ENCODE peak calls at places on chromosomes 12 and 14, in six cellular contexts. Q, I, P, C, L and O are unnamed samples.

GRCh38 chr12:49552014-49552413 is 13.2 kb downstream of the KCNH3 start:
- DNase-seq in Q (no peak), L (no peak), I (no peak), C (no peak), P (no peak), O (peak)

GRCh38 chr12:64730585-64730964 is 28.6 kb downstream of the GNS start:
- DNase-seq in I (no peak), P (no peak), Q (no peak), L (no peak), C (no peak), O (peak)

GRCh38 chr14:70904376-70904775 is 2.9 kb upstream of the PCNX1 start:
- DNase-seq in I (no peak), Q (no peak), L (no peak), C (no peak), P (no peak), O (no peak)

GRCh38 chr12:42468341-42468821 is 121.2 kb downstream of the PRICKLE1 start:
- DNase-seq in L (no peak), I (peak), C (no peak), Q (no peak), P (no peak), O (no peak)

GRCh38 chr12:59850268-59850667 is 254.4 kb downstream of the SLC16A7 start:
- DNase-seq in L (no peak), I (no peak), P (no peak), C (no peak), Q (no peak), O (no peak)

GRCh38 chr14:70893842-70894237 is 13.4 kb upstream of the PCNX1 start:
- DNase-seq in I (no peak), P (no peak), C (no peak), L (no peak), Q (no peak), O (no peak)

GRCh38 chr12:79522237-79522636 is 168.5 kb downstream of the PAWR start:
- DNase-seq in I (no peak), Q (no peak), C (no peak), P (no peak), L (no peak), O (no peak)

GRCh38 chr12:120709976-120710804 is at the start of gene UNC119B:
- DNase-seq in P (peak), L (no peak), I (no peak), C (peak), Q (peak), O (peak)

GRCh38 chr12:10362828-10363664 is 26.8 kb downstream of the KLRK1 start:
- DNase-seq in L (no peak), I (peak), P (no peak), C (no peak), Q (no peak), O (no peak)

GRCh38 chr14:35993512-35993960 is 167.4 kb downstream of the BRMS1L start:
- DNase-seq in L (no peak), I (no peak), Q (no peak), P (no peak), C (no peak), O (no peak)

GRCh38 chr12:26465419-26466097 is 270.2 kb downstream of the SSPN start:
- DNase-seq in C (no peak), I (no peak), P (peak), Q (no peak), L (no peak), O (no peak)

GRCh38 chr12:102512523-102512922 is 32.2 kb upstream of the IGF1 start:
- DNase-seq in L (no peak), C (no peak), P (no peak), I (no peak), Q (no peak), O (no peak)

GRCh38 chr12:116466536-116466935 is 92.6 kb upstream of the MAP1LC3B2 start:
- DNase-seq in P (no peak), I (no peak), C (peak), L (no peak), Q (no peak), O (no peak)

GRCh38 chr12:96994900-96995299 is 87.8 kb downstream of the NEDD1 start:
- DNase-seq in P (no peak), I (no peak), C (no peak), Q (no peak), L (no peak), O (no peak)

GRCh38 chr12:110563702-110564470 is 19.2 kb downstream of the PPTC7 start:
- DNase-seq in P (no peak), C (peak), Q (no peak), I (no peak), L (no peak), O (no peak)

GRCh38 chr12:89154743-89155530 is 197.4 kb downstream of the DUSP6 start:
- DNase-seq in L (no peak), Q (no peak), P (no peak), C (peak), I (no peak), O (no peak)

GRCh38 chr12:50049254-50050118 is 7.9 kb upstream of the ASIC1 start:
- DNase-seq in Q (no peak), L (no peak), C (no peak), I (no peak), P (no peak), O (no peak)

GRCh38 chr12:24854017-24854416 is 94.9 kb downstream of the BCAT1 start:
- DNase-seq in Q (no peak), I (no peak), L (no peak), C (no peak), P (no peak), O (no peak)

GRCh38 chr14:68502196-68502595 is 290.7 kb downstream of the ZFP36L1 start:
- DNase-seq in Q (no peak), I (no peak), L (no peak), P (no peak), C (no peak), O (no peak)

GRCh38 chr14:57818511-57818910 is 47.4 kb downstream of the SLC35F4 start:
- DNase-seq in C (no peak), L (no peak), P (no peak), Q (no peak), I (no peak), O (no peak)

GRCh38 chr14:105894978-105895881 is 368.8 kb downstream of the TMEM121 start:
- DNase-seq in Q (no peak), P (peak), I (no peak), L (no peak), C (no peak), O (peak)

GRCh38 chr12:60052483-60052882 is 456.7 kb downstream of the SLC16A7 start:
- DNase-seq in C (peak), Q (no peak), L (no peak), P (no peak), I (no peak), O (no peak)

GRCh38 chr14:90087433-90087832 is 25.6 kb downstream of the KCNK13 start:
- DNase-seq in P (no peak), L (peak), Q (no peak), I (no peak), C (peak), O (no peak)

GRCh38 chr12:89456565-89456964 is 68.0 kb downstream of the GALNT4 start:
- DNase-seq in I (no peak), Q (no peak), P (no peak), C (no peak), L (no peak), O (no peak)

GRCh38 chr14:98633380-98633779 is 638.6 kb downstream of the BCL11B start:
- DNase-seq in L (peak), C (no peak), Q (no peak), I (no peak), P (no peak), O (no peak)

GRCh38 chr12:27260746-27261145 is 16.7 kb downstream of the STK38L start:
- DNase-seq in P (no peak), Q (no peak), I (no peak), L (no peak), C (peak), O (no peak)

GRCh38 chr12:15633201-15633600 is 156.0 kb downstream of the EPS8 start:
- DNase-seq in C (no peak), Q (no peak), P (no peak), L (no peak), I (no peak), O (no peak)

GRCh38 chr14:26982071-26982470 is 384.2 kb upstream of the NOVA1 start:
- DNase-seq in L (no peak), P (no peak), I (no peak), C (no peak), Q (no peak), O (no peak)

GRCh38 chr14:26987734-26988363 is 390.0 kb upstream of the NOVA1 start:
- DNase-seq in I (no peak), L (no peak), C (no peak), P (no peak), Q (no peak), O (no peak)

DNA sequence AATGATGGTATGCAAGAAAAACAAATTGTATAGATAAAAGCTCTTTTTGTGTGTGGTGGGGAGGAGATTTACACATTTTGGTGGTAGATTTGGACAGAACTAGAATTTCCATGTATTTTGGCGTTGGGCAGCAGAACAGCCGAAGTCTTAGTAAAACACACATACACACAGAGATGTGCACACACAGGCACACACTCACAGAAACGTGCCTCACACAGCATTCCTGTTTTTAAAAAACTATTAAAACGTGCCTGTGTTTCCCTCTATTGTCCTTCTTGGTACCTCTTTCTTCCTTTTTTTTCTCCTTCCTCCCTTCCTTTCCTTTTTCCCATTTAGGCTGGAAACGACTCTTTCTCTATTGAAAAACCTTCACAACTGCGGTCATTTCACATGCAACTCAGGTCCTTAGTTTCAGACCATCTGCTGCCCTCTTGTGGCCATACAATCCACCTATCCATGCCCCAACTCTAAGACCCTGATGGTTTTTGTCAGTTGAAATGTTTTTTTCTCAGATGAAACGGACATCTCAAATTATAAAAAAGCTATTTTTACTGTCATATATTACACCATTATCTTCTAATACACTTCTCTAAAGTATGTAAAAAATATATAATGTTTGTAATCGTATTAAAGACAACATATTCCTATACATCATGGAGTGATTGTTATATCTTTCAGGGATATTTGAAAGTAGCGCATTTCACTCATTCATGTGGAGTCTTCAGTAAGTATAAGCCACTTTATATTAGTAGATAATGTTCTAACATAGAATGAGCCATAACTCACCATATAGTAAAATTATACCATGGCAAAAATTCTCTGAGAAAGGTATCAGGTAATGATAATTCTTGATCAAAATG is 386.7 kb upstream of the NOVA1 start:
- DNase-seq in Q (no peak), P (peak), C (peak), I (no peak), L (peak), O (peak)
- TF ChIP-seq SMC3 in Q (peak), P (peak), C (peak), I (no peak), L (peak), O (peak)

DNA sequence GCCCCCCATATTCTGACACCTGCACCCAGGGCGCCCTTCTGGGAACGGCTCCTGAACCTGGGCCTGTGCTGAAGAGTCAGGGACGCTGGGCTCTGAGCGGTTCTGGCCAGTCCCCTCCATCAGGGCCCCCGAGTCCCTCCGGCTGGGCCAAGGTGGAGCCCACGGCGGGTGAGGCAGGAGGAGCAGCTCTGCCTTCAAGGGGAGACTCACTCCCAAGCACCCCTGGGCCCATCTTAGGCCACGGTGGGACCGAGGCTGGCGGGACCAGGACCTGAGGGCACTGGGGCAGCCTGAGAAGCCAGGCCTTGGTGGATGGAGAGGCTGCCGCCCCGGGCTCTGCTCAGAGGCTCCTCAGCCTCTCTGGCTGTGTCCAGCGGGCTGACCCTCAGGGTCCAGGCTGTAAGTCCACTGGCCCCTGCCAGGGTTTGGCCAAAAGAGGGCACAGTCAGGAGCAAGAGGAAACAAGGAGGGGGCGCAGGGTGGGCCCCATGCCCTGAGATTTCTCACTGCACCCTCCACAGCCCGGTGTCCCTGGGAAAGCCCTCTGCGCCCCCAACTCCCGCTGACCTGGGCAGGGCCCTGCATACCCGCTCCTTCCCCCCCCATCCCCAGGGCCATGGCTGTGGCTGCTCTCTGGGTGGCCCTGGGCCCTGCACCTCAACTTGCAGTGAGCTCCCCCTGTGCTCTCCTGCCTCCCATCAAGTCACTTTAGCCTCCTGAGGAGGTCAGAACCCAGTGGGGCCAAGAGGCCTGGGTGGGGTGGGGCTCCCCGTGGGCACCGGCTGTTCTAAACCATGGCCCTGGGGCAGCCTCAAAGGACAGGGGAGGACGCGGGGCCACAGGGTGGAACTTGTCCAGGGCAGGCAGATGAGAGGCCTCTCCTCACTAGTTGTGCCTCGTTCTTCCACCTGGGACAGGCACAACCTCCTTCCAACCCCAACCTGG is 266.4 kb upstream of the SFSWAP start:
- DNase-seq in P (no peak), I (no peak), L (no peak), Q (no peak), C (no peak), O (no peak)
- TF ChIP-seq SMC3 in P (no peak), I (no peak), L (no peak), Q (no peak), C (no peak), O (no peak)

DNA sequence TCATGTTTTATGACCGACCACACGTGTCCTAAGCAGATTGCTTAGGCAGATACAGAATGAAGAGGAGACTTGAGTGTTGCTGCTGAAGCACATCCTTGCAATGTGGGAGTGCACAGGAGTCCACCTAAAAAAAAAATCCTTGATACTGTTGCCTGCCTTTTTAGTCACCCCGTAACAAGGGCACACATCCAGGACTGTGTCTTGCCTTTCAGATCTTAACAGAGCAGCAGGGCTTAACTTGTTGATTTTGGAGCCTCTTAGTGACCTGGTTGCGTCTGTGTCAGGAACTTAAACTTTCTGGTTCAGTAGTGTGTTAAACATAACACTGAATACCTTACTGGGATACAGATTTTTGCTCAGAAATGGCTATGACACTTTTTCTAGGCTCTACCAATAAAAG is 6.5 kb downstream of the EIF2B2 start:
- DNase-seq in Q (no peak), C (no peak), L (no peak), I (no peak), P (no peak), O (no peak)
- TF ChIP-seq SMC3 in Q (no peak), C (no peak), L (no peak), I (no peak), P (no peak), O (no peak)

GRCh38 chr12:124217508-124217981 is 77.3 kb upstream of the RFLNA start:
- DNase-seq in Q (no peak), I (no peak), P (no peak), L (no peak), C (no peak), O (peak)
- TF ChIP-seq SMC3 in Q (no peak), I (no peak), P (no peak), L (no peak), C (no peak), O (no peak)

GRCh38 chr12:57049047-57049446 is 882 bp downstream of the MYO1A start:
- DNase-seq in L (peak), P (no peak), I (no peak), C (no peak), Q (no peak), O (no peak)
- TF ChIP-seq SMC3 in L (no peak), P (no peak), I (no peak), C (no peak), Q (no peak), O (no peak)

GRCh38 chr12:108772247-108772646 is 40.9 kb upstream of the CORO1C start:
- DNase-seq in Q (no peak), C (no peak), P (peak), L (no peak), I (peak), O (no peak)
- TF ChIP-seq SMC3 in Q (no peak), C (no peak), P (no peak), L (no peak), I (no peak), O (no peak)

DNA sequence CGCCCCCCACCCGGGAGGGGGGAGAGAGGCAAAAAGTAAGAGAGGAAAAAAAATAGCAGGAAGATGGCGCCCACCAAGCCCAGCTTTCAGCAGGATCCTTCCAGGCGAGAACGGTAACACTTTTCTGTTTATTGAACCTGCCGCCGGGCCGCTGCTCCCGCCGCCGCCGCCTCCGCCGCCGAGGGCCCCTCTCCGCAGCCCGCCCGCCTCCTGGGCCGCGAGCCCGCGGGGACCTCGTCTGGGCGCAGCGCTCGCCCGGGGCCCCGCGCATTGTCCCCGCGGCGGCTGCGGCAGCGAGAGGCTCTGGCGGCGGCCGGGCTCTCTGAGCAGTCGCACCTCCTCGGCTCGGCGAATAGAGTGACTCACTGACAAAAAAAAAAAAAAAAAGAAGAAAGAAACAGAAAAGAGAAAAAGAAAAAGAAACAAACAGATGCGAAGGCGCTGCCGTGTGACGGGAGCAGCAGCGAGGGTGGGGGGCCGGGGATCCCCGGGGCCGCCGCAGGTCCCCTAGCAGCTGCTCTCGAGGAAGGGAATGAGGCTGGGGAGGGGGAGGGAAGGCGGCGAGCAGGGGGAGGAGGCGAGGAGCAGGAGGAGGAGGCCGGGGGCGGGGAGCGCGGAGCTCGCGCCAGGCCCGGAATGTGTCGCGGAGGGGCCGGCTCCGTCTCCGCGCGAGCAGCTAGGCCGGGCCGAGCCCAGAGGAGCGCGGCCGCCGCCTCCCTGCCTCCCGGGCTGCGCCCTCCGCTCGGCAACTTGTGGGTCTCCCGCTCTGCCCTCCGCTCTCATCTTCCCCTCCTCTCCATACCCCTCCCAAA is 781 bp downstream of the NPAS3 start:
- DNase-seq in I (no peak), L (no peak), Q (no peak), P (no peak), C (peak), O (peak)
- TF ChIP-seq SMC3 in I (no peak), L (no peak), Q (no peak), P (no peak), C (no peak), O (no peak)

DNA sequence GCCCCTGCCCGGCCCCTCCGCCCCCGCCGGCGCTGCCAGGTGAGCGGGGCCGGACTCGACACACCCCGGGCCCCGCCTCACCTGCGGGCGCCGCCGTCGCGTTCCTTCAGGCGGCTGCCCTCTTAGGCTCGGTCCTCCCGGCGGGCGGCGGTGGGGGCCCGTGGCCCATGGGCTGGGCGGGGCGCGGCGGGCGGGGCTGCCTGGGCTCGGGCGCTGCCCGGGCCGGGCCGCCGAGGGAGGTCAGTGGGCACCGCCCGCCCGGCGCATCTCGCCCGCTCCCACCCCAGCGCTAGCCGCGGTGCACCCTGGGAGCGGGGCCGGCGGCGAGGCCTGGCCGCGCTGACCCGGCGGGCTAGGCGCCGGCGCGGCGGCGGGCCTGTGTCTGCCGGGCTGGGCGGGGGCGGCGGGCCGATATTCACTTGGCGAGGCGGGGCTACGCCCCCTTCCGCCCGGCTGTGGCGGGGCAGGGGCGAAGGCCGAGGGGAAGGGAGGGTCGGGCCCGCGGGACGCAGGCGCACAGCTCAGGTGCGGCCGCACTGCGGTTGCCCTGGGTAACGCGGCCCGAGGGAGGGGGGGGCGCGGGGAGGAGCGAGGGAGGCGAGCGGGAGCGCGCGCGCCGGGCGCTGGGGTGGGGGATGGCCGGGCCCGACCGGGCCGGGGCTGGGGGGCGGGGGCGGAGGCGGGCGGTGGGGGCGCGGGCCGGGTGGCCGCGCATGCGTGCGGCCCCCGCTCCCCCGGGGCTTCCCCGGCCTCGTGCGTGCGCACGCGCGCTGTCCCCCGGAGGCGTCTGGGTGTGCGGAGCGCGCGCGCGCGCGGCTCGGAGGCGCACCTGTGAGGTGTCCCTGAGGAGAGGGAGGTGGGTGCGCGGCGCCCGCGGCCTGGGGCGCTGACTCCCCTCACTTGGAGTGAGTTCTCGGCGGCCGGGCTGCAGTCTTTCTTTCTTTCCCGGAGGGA is at the start of the genes CCDC92 and ZNF664:
- DNase-seq in C (peak), L (peak), I (peak), P (peak), Q (peak), O (peak)
- TF ChIP-seq SMC3 in C (peak), L (no peak), I (no peak), P (no peak), Q (no peak), O (no peak)